ENCODE peak calls at places on chromosomes 1 and 21, in five cellular contexts. C is endothelial cell, Q is ovary, H is left lung, P is lower leg skin. A is an unnamed sample.

GRCh38 chr1:57874426-57874825 is 450.6 kb upstream of the DAB1 start:
- DNase-seq in H (no peak), C (no peak), P (no peak), Q (no peak), A (no peak)

GRCh38 chr1:223010552-223011229 is 132.4 kb downstream of the TLR5 start:
- DNase-seq in P (no peak), H (no peak), C (no peak), Q (no peak), A (no peak)

GRCh38 chr1:92711473-92712165 is 73.3 kb downstream of the EVI5 start:
- DNase-seq in P (no peak), H (no peak), C (no peak), Q (no peak), A (no peak)

GRCh38 chr1:23928789-23929188 is 15.6 kb upstream of the CNR2 start:
- DNase-seq in H (no peak), P (peak), C (no peak), Q (no peak), A (no peak)

GRCh38 chr1:230084408-230085177 is 17.6 kb downstream of the GALNT2 start:
- DNase-seq in P (no peak), C (no peak), Q (peak), H (peak), A (no peak)

GRCh38 chr1:200351826-200352549 is 57.8 kb downstream of the ZNF281 start:
- DNase-seq in H (no peak), P (no peak), C (no peak), Q (no peak), A (no peak)

GRCh38 chr21:24045775-24046215 is 1561.5 kb downstream of the MRPL39 start:
- DNase-seq in H (peak), C (peak), Q (peak), P (no peak), A (no peak)

GRCh38 chr1:110631836-110632620 is 25.9 kb upstream of the KCNA2 start:
- DNase-seq in H (no peak), C (no peak), Q (no peak), P (peak), A (no peak)

GRCh38 chr1:88985033-88985432 is 7.4 kb downstream of the KYAT3 start:
- DNase-seq in C (no peak), H (no peak), Q (peak), P (no peak), A (no peak)

GRCh38 chr1:44714944-44715571 is 15.9 kb downstream of the RNU5D-1 start:
- DNase-seq in H (peak), C (peak), P (no peak), Q (peak), A (no peak)

GRCh38 chr1:6907201-6907600 is 121.9 kb downstream of the CAMTA1 start:
- DNase-seq in H (no peak), Q (no peak), C (no peak), P (peak), A (no peak)

GRCh38 chr1:84613026-84613425 is 38.8 kb upstream of the CTBS start:
- DNase-seq in C (no peak), Q (no peak), P (no peak), H (no peak), A (no peak)

GRCh38 chr1:66944330-66945274 is 19.8 kb downstream of the MIER1 start:
- DNase-seq in H (peak), C (no peak), Q (peak), P (no peak), A (no peak)

GRCh38 chr1:154739654-154740053 is 130.4 kb downstream of the KCNN3 start:
- DNase-seq in P (peak), Q (peak), H (no peak), C (no peak), A (no peak)

GRCh38 chr1:179293340-179294327 is at the start of gene SOAT1:
- DNase-seq in H (peak), C (peak), P (peak), Q (peak), A (peak)

GRCh38 chr1:169572184-169572583 is 14.1 kb downstream of the F5 start:
- DNase-seq in H (no peak), Q (no peak), P (no peak), C (no peak), A (no peak)

GRCh38 chr1:10380594-10381275 is 18.1 kb upstream of the PGD start:
- DNase-seq in H (no peak), Q (no peak), C (no peak), P (no peak), A (no peak)

GRCh38 chr1:91091812-91092211 is 70.0 kb upstream of the ZNF644 start:
- DNase-seq in C (no peak), P (no peak), Q (no peak), H (no peak), A (no peak)

GRCh38 chr1:1426496-1426960 is 5.5 kb upstream of the ANKRD65 start:
- DNase-seq in C (no peak), P (no peak), Q (no peak), H (no peak), A (no peak)

GRCh38 chr1:212286437-212287131 is 1.4 kb downstream of the PPP2R5A start:
- DNase-seq in H (no peak), C (no peak), P (no peak), Q (no peak), A (no peak)

GRCh38 chr1:192788184-192788583 is 20.7 kb upstream of the RGS2 start:
- DNase-seq in P (peak), Q (peak), C (peak), H (peak), A (no peak)

GRCh38 chr1:99481391-99481996 is 164.4 kb upstream of the PALMD start:
- DNase-seq in C (peak), P (no peak), H (no peak), Q (peak), A (no peak)

GRCh38 chr1:42957229-42957879 is 1.3 kb downstream of the SLC2A1 start:
- DNase-seq in H (no peak), Q (no peak), C (no peak), P (no peak), A (no peak)

GRCh38 chr21:45164124-45164511 is 89.7 kb downstream of the ADARB1 start:
- DNase-seq in C (no peak), Q (no peak), H (no peak), P (no peak), A (no peak)

GRCh38 chr21:39447264-39447663 is 1.7 kb upstream of the LCA5L start:
- DNase-seq in H (no peak), P (no peak), C (no peak), Q (no peak), A (no peak)

GRCh38 chr1:162029205-162029604 is 5.5 kb upstream of the OLFML2B start:
- DNase-seq in C (no peak), H (no peak), P (no peak), Q (no peak), A (no peak)

GRCh38 chr1:195878478-195878877 is 729.8 kb downstream of the KCNT2 start:
- DNase-seq in P (no peak), C (no peak), Q (no peak), H (no peak), A (no peak)

A was measured in H1.